ENCODE peak calls at places on chromosomes 11 and 22, in nine cellular contexts. One of them, this sample, is unnamed.

GRCh38 chr11:17907046-17907445 is 105.8 kb downstream of the SERGEF start:
- DNase-seq in AG04450: no peak
- DNase-seq in kidney: no peak
- DNase-seq in coronary artery: no peak
- DNase-seq in neural progenitor cell: no peak
- DNase-seq in vagina: no peak
- DNase-seq in heart left ventricle: no peak
- DNase-seq in upper lobe of right lung: no peak
- DNase-seq in fibroblast of the aortic adventitia: no peak
- DNase-seq in this sample: no peak

GRCh38 chr11:76769071-76769560 is 14.0 kb upstream of the TSKU start:
- DNase-seq in AG04450: no peak
- DNase-seq in kidney: no peak
- DNase-seq in coronary artery: no peak
- DNase-seq in neural progenitor cell: no peak
- DNase-seq in vagina: no peak
- DNase-seq in heart left ventricle: no peak
- DNase-seq in upper lobe of right lung: no peak
- DNase-seq in fibroblast of the aortic adventitia: no peak
- DNase-seq in this sample: no peak

GRCh38 chr11:84899740-84900139 is 727.4 kb downstream of the DLG2 start:
- DNase-seq in AG04450: no peak
- DNase-seq in kidney: no peak
- DNase-seq in coronary artery: no peak
- DNase-seq in neural progenitor cell: peak
- DNase-seq in vagina: no peak
- DNase-seq in heart left ventricle: no peak
- DNase-seq in upper lobe of right lung: no peak
- DNase-seq in fibroblast of the aortic adventitia: no peak
- DNase-seq in this sample: no peak

GRCh38 chr11:20840341-20840740 is 171.0 kb downstream of the NELL1 start:
- DNase-seq in AG04450: no peak
- DNase-seq in kidney: no peak
- DNase-seq in coronary artery: no peak
- DNase-seq in neural progenitor cell: no peak
- DNase-seq in vagina: no peak
- DNase-seq in heart left ventricle: no peak
- DNase-seq in upper lobe of right lung: no peak
- DNase-seq in fibroblast of the aortic adventitia: no peak
- DNase-seq in this sample: no peak

GRCh38 chr11:10349806-10350205 is 44.9 kb downstream of the ADM start:
- DNase-seq in AG04450: no peak
- DNase-seq in kidney: no peak
- DNase-seq in coronary artery: no peak
- DNase-seq in neural progenitor cell: no peak
- DNase-seq in vagina: peak
- DNase-seq in heart left ventricle: no peak
- DNase-seq in upper lobe of right lung: no peak
- DNase-seq in fibroblast of the aortic adventitia: no peak
- DNase-seq in this sample: no peak

GRCh38 chr11:114183041-114183511 is 113.1 kb upstream of the NNMT start:
- DNase-seq in AG04450: no peak
- DNase-seq in kidney: peak
- DNase-seq in coronary artery: no peak
- DNase-seq in neural progenitor cell: no peak
- DNase-seq in vagina: peak
- DNase-seq in heart left ventricle: no peak
- DNase-seq in upper lobe of right lung: no peak
- DNase-seq in fibroblast of the aortic adventitia: no peak
- DNase-seq in this sample: no peak

GRCh38 chr22:46432164-46433068 is 96.9 kb downstream of the TRMU start:
- DNase-seq in AG04450: no peak
- DNase-seq in kidney: peak
- DNase-seq in coronary artery: no peak
- DNase-seq in neural progenitor cell: no peak
- DNase-seq in vagina: no peak
- DNase-seq in heart left ventricle: no peak
- DNase-seq in upper lobe of right lung: no peak
- DNase-seq in fibroblast of the aortic adventitia: peak
- DNase-seq in this sample: no peak

GRCh38 chr11:64891880-64892279 is 13.5 kb upstream of the EHD1 start:
- DNase-seq in AG04450: no peak
- DNase-seq in kidney: no peak
- DNase-seq in coronary artery: no peak
- DNase-seq in neural progenitor cell: no peak
- DNase-seq in vagina: no peak
- DNase-seq in heart left ventricle: no peak
- DNase-seq in upper lobe of right lung: no peak
- DNase-seq in fibroblast of the aortic adventitia: no peak
- DNase-seq in this sample: no peak

GRCh38 chr22:20978419-20978818 is 3.7 kb upstream of the LZTR1 start:
- DNase-seq in AG04450: no peak
- DNase-seq in kidney: no peak
- DNase-seq in coronary artery: no peak
- DNase-seq in neural progenitor cell: no peak
- DNase-seq in vagina: no peak
- DNase-seq in heart left ventricle: no peak
- DNase-seq in upper lobe of right lung: no peak
- DNase-seq in fibroblast of the aortic adventitia: no peak
- DNase-seq in this sample: no peak

GRCh38 chr22:20979940-20980453 is 2.1 kb upstream of the LZTR1 start:
- DNase-seq in AG04450: no peak
- DNase-seq in kidney: peak
- DNase-seq in coronary artery: no peak
- DNase-seq in neural progenitor cell: peak
- DNase-seq in vagina: no peak
- DNase-seq in heart left ventricle: no peak
- DNase-seq in upper lobe of right lung: no peak
- DNase-seq in fibroblast of the aortic adventitia: no peak
- DNase-seq in this sample: no peak

GRCh38 chr22:20977516-20978170 is 4.5 kb upstream of the LZTR1 start:
- DNase-seq in AG04450: no peak
- DNase-seq in kidney: peak
- DNase-seq in coronary artery: no peak
- DNase-seq in neural progenitor cell: no peak
- DNase-seq in vagina: no peak
- DNase-seq in heart left ventricle: no peak
- DNase-seq in upper lobe of right lung: no peak
- DNase-seq in fibroblast of the aortic adventitia: no peak
- DNase-seq in this sample: no peak

GRCh38 chr22:20980523-20980922 is 1.6 kb upstream of the LZTR1 start:
- DNase-seq in AG04450: no peak
- DNase-seq in kidney: no peak
- DNase-seq in coronary artery: no peak
- DNase-seq in neural progenitor cell: no peak
- DNase-seq in vagina: no peak
- DNase-seq in heart left ventricle: no peak
- DNase-seq in upper lobe of right lung: no peak
- DNase-seq in fibroblast of the aortic adventitia: no peak
- DNase-seq in this sample: no peak

DNA sequence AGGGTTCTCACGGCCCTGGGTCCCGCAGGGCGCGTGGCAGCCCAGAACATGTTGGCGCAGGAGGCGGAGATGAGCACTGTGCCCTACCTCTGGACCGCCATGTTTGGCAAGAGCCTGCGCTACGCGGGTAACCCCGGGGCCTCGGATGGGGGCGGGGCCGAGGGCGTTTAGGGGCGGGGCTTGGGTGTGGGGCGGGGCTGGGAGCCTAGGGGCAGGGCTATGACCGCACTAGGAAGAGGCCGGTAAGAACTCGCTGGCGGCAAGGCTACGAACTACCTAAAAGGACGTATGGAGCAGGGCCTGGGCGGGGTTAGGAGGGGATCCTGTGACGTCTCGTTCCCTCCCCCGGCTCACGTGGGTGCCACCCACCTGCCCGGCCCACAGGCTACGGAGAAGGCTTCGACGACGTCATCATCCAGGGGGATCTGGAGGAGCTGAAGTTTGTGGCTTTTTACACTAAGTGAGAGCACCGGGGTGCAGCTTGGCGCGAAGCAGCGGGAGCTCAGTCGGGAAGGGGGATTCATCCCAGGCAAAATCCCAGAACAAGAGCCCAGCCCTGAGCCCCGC is 2.8 kb upstream of the LZTR1 start:
- DNase-seq in AG04450: peak
- DNase-seq in kidney: peak
- DNase-seq in coronary artery: no peak
- DNase-seq in neural progenitor cell: peak
- DNase-seq in vagina: no peak
- DNase-seq in heart left ventricle: peak
- DNase-seq in upper lobe of right lung: peak
- DNase-seq in fibroblast of the aortic adventitia: peak
- DNase-seq in this sample: no peak
- H3K4me3 ChIP-seq in AG04450: peak
- H3K4me3 ChIP-seq in kidney: peak
- H3K4me3 ChIP-seq in coronary artery: peak
- H3K4me3 ChIP-seq in neural progenitor cell: peak
- H3K4me3 ChIP-seq in vagina: peak
- H3K4me3 ChIP-seq in heart left ventricle: peak
- H3K4me3 ChIP-seq in upper lobe of right lung: peak
- H3K4me3 ChIP-seq in fibroblast of the aortic adventitia: no peak
- H3K4me3 ChIP-seq in this sample: peak

GRCh38 chr11:96157517-96157873 is 185.5 kb downstream of the MAML2 start:
- DNase-seq in AG04450: no peak
- DNase-seq in kidney: no peak
- DNase-seq in coronary artery: no peak
- DNase-seq in neural progenitor cell: no peak
- DNase-seq in vagina: no peak
- DNase-seq in heart left ventricle: no peak
- DNase-seq in upper lobe of right lung: no peak
- DNase-seq in fibroblast of the aortic adventitia: no peak
- DNase-seq in this sample: no peak

GRCh38 chr11:96154802-96155520 is 188.0 kb downstream of the MAML2 start:
- DNase-seq in AG04450: no peak
- DNase-seq in kidney: no peak
- DNase-seq in coronary artery: no peak
- DNase-seq in neural progenitor cell: no peak
- DNase-seq in vagina: no peak
- DNase-seq in heart left ventricle: no peak
- DNase-seq in upper lobe of right lung: no peak
- DNase-seq in fibroblast of the aortic adventitia: peak
- DNase-seq in this sample: no peak

GRCh38 chr11:96158126-96158525 is 184.9 kb downstream of the MAML2 start:
- DNase-seq in AG04450: no peak
- DNase-seq in kidney: no peak
- DNase-seq in coronary artery: no peak
- DNase-seq in neural progenitor cell: no peak
- DNase-seq in vagina: no peak
- DNase-seq in heart left ventricle: no peak
- DNase-seq in upper lobe of right lung: no peak
- DNase-seq in fibroblast of the aortic adventitia: no peak
- DNase-seq in this sample: no peak

GRCh38 chr11:96156379-96156722 is 186.6 kb downstream of the MAML2 start:
- DNase-seq in AG04450: no peak
- DNase-seq in kidney: no peak
- DNase-seq in coronary artery: no peak
- DNase-seq in neural progenitor cell: no peak
- DNase-seq in vagina: no peak
- DNase-seq in heart left ventricle: no peak
- DNase-seq in upper lobe of right lung: no peak
- DNase-seq in fibroblast of the aortic adventitia: peak
- DNase-seq in this sample: no peak

DNA sequence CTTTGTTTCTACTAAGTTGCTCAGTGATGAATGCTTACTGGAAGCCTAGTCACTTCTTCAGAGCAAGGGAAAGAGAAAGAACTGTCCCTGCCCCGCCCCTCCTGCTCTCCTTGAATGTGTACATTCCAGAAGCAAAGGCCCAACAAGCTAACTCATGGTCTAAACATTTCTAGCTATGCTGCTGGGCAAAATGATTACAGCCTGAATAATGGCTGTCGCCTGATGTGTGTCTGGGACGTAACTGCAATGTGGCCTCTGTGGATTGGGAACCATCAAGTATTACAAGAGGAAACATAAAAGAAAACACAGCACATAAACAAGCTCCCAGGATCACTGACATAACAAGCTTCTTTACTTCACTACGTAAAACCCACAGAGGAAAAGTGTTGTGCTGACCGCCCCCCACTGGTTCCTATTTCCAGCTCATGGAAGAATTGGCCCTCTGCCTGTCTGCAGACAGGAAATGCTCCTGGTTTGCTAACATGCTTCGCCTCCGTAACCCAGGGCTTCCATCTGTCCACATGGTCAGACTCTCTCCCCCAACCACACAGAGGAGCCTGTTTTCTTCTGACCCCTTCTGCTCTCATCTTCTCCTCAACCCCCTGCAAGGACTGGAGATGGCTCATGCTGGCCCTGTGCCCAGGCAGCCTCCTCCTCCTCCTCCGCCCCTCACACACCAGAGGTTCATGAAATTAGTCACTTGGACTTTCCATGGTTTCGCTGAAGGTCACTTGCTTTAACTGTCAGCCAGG is 187.2 kb downstream of the MAML2 start:
- DNase-seq in AG04450: peak
- DNase-seq in kidney: peak
- DNase-seq in coronary artery: peak
- DNase-seq in neural progenitor cell: peak
- DNase-seq in vagina: peak
- DNase-seq in heart left ventricle: peak
- DNase-seq in upper lobe of right lung: peak
- DNase-seq in fibroblast of the aortic adventitia: peak
- DNase-seq in this sample: peak
- TF ChIP-seq CTCF in AG04450: peak
- TF ChIP-seq CTCF in kidney: peak
- TF ChIP-seq CTCF in coronary artery: no peak
- TF ChIP-seq CTCF in neural progenitor cell: no peak
- TF ChIP-seq CTCF in vagina: no peak
- TF ChIP-seq CTCF in heart left ventricle: peak
- TF ChIP-seq CTCF in upper lobe of right lung: peak
- TF ChIP-seq CTCF in fibroblast of the aortic adventitia: peak
- TF ChIP-seq CTCF in this sample: peak

GRCh38 chr11:122362381-122362780 is 246.4 kb upstream of the BLID start:
- DNase-seq in AG04450: no peak
- DNase-seq in kidney: no peak
- DNase-seq in coronary artery: no peak
- DNase-seq in neural progenitor cell: no peak
- DNase-seq in vagina: no peak
- DNase-seq in heart left ventricle: no peak
- DNase-seq in upper lobe of right lung: no peak
- DNase-seq in fibroblast of the aortic adventitia: peak
- DNase-seq in this sample: no peak

GRCh38 chr11:122368796-122369195 is 252.8 kb upstream of the BLID start:
- DNase-seq in AG04450: no peak
- DNase-seq in kidney: no peak
- DNase-seq in coronary artery: no peak
- DNase-seq in neural progenitor cell: no peak
- DNase-seq in vagina: no peak
- DNase-seq in heart left ventricle: no peak
- DNase-seq in upper lobe of right lung: no peak
- DNase-seq in fibroblast of the aortic adventitia: no peak
- DNase-seq in this sample: no peak

GRCh38 chr11:122363306-122363705 is 247.3 kb upstream of the BLID start:
- DNase-seq in AG04450: no peak
- DNase-seq in kidney: no peak
- DNase-seq in coronary artery: no peak
- DNase-seq in neural progenitor cell: no peak
- DNase-seq in vagina: no peak
- DNase-seq in heart left ventricle: no peak
- DNase-seq in upper lobe of right lung: no peak
- DNase-seq in fibroblast of the aortic adventitia: peak
- DNase-seq in this sample: no peak

GRCh38 chr11:122367809-122368231 is 251.8 kb upstream of the BLID start:
- DNase-seq in AG04450: peak
- DNase-seq in kidney: no peak
- DNase-seq in coronary artery: no peak
- DNase-seq in neural progenitor cell: peak
- DNase-seq in vagina: no peak
- DNase-seq in heart left ventricle: peak
- DNase-seq in upper lobe of right lung: no peak
- DNase-seq in fibroblast of the aortic adventitia: peak
- DNase-seq in this sample: no peak

DNA sequence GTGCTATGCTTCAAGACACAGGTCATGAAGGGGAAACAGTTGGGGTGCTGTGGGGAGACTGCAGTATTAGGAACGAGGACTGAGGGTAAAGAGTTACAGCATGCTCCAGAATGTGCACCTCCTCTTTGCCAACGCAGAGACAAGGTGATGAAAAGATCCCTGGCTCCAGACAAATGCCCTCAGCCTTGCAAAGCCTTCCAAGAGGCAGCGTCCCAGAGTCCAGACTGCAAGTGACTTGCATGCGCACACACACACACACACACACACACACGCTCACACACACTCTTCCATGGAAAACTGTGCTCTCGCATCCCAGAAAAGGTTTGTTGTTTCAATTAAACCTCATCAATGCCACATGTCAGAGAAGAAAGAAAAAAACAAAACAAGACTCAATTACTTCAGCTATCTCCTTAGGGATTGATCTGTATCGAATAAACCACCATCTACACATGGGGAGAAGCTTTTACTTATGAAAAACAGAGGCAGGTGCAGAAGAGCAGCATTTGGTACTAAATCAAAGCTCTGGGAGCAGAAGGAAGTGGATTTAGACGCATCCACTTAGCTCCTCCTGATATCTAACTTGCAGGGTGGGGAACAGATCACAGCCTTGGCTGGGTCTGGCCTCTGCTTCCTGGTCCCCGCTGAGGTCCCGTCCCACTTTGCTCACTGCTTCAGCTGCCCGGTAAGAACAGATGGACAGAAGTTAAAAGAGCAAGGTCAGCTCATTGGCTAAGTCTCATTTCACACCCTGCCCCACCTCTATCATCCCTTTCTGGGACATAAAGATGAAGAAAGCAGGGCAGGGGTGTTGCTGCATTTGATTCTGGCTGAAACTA is 249.7 kb upstream of the BLID start:
- DNase-seq in AG04450: no peak
- DNase-seq in kidney: no peak
- DNase-seq in coronary artery: no peak
- DNase-seq in neural progenitor cell: peak
- DNase-seq in vagina: no peak
- DNase-seq in heart left ventricle: no peak
- DNase-seq in upper lobe of right lung: no peak
- DNase-seq in fibroblast of the aortic adventitia: peak
- DNase-seq in this sample: no peak
- H3K4me3 ChIP-seq in AG04450: peak
- H3K4me3 ChIP-seq in kidney: peak
- H3K4me3 ChIP-seq in coronary artery: peak
- H3K4me3 ChIP-seq in neural progenitor cell: no peak
- H3K4me3 ChIP-seq in vagina: no peak
- H3K4me3 ChIP-seq in heart left ventricle: peak
- H3K4me3 ChIP-seq in upper lobe of right lung: peak
- H3K4me3 ChIP-seq in fibroblast of the aortic adventitia: peak
- H3K4me3 ChIP-seq in this sample: no peak

GRCh38 chr22:42967933-42968332 is 47.0 kb downstream of the PACSIN2 start:
- DNase-seq in AG04450: no peak
- DNase-seq in kidney: peak
- DNase-seq in coronary artery: no peak
- DNase-seq in neural progenitor cell: no peak
- DNase-seq in vagina: no peak
- DNase-seq in heart left ventricle: peak
- DNase-seq in upper lobe of right lung: peak
- DNase-seq in fibroblast of the aortic adventitia: no peak
- DNase-seq in this sample: no peak
- TF ChIP-seq CTCF in AG04450: no peak
- TF ChIP-seq CTCF in kidney: no peak
- TF ChIP-seq CTCF in coronary artery: no peak
- TF ChIP-seq CTCF in neural progenitor cell: no peak
- TF ChIP-seq CTCF in vagina: no peak
- TF ChIP-seq CTCF in heart left ventricle: peak
- TF ChIP-seq CTCF in upper lobe of right lung: peak
- TF ChIP-seq CTCF in fibroblast of the aortic adventitia: no peak
- TF ChIP-seq CTCF in this sample: peak